ENCODE peak calls at places on chromosome 7, in nine cellular contexts. N is osteocyte, X is mesothelial cell of epicardium, H is neural crest cell, M is Peyer's patch, A is endothelial cell, I is epithelial cell of esophagus, K is cardiac fibroblast, J is ovary. F is an unnamed sample.

GRCh38 chr7:28517206-28517605 is 104.9 kb downstream of the CREB5 start:
- DNase-seq in H (no peak), K (no peak), M (no peak), J (no peak), N (no peak), I (no peak), X (no peak), A (no peak), F (no peak)

GRCh38 chr7:17027803-17028163 is 146.0 kb upstream of the AGR3 start:
- DNase-seq in A (no peak), J (no peak), I (peak; percentile 55), H (no peak), M (no peak), X (no peak), N (no peak), K (no peak), F (no peak)

GRCh38 chr7:154789404-154789803 is 213.5 kb downstream of the PAXIP1 start:
- DNase-seq in X (no peak), H (peak; percentile 23), N (no peak), I (no peak), M (no peak), K (no peak), J (no peak), A (peak; percentile 55), F (peak; percentile 79)

GRCh38 chr7:134684165-134684564 is 37.5 kb downstream of the BPGM start:
- DNase-seq in X (no peak), H (no peak), N (no peak), J (no peak), M (no peak), I (peak; percentile 48), A (no peak), K (peak; percentile 33), F (no peak)

GRCh38 chr7:80708007-80708594 is 69.7 kb downstream of the CD36 start:
- DNase-seq in H (no peak), K (no peak), N (no peak), A (no peak), J (no peak), I (no peak), X (no peak), M (no peak), F (no peak)

GRCh38 chr7:120033114-120033513 is 239.9 kb upstream of the KCND2 start:
- DNase-seq in I (no peak), M (no peak), J (no peak), H (no peak), N (no peak), K (peak; percentile 39), X (no peak), A (no peak), F (no peak)

GRCh38 chr7:28078036-28078901 is 102.3 kb downstream of the JAZF1 start:
- DNase-seq in A (peak; percentile 41), K (peak; percentile 64), J (peak; percentile 66), X (peak; percentile 55), I (peak; percentile 51), H (peak; percentile 42), M (no peak), N (no peak), F (peak; percentile 63)

GRCh38 chr7:115707236-115707635 is 323.3 kb downstream of the TFEC start:
- DNase-seq in M (no peak), N (no peak), H (no peak), A (peak; percentile 23), I (peak; percentile 41), K (peak; percentile 5), X (no peak), J (no peak), F (no peak)

GRCh38 chr7:132876576-132876975 is 205.3 kb downstream of the CHCHD3 start:
- DNase-seq in J (no peak), K (no peak), X (no peak), N (no peak), H (no peak), I (no peak), A (no peak), M (no peak), F (no peak)

GRCh38 chr7:150963707-150964559 is 14.2 kb downstream of the KCNH2 start:
- DNase-seq in J (no peak), K (no peak), I (no peak), X (no peak), H (no peak), N (no peak), A (no peak), M (no peak), F (no peak)

GRCh38 chr7:150962743-150963399 is 15.2 kb downstream of the KCNH2 start:
- DNase-seq in J (peak; percentile 70), M (peak; percentile 75), K (peak; percentile 29), I (peak; percentile 47), N (no peak), A (peak; percentile 69), H (peak; percentile 62), X (peak; percentile 71), F (peak; percentile 81)

GRCh38 chr7:150966002-150966401 is 12.1 kb downstream of the KCNH2 start:
- DNase-seq in I (no peak), N (no peak), A (peak; percentile 57), X (no peak), J (no peak), H (no peak), M (no peak), K (no peak), F (no peak)

GRCh38 chr7:150965273-150965830 is 12.8 kb downstream of the KCNH2 start:
- DNase-seq in H (no peak), I (no peak), K (no peak), A (no peak), M (no peak), X (no peak), J (no peak), N (no peak), F (no peak)

DNA sequence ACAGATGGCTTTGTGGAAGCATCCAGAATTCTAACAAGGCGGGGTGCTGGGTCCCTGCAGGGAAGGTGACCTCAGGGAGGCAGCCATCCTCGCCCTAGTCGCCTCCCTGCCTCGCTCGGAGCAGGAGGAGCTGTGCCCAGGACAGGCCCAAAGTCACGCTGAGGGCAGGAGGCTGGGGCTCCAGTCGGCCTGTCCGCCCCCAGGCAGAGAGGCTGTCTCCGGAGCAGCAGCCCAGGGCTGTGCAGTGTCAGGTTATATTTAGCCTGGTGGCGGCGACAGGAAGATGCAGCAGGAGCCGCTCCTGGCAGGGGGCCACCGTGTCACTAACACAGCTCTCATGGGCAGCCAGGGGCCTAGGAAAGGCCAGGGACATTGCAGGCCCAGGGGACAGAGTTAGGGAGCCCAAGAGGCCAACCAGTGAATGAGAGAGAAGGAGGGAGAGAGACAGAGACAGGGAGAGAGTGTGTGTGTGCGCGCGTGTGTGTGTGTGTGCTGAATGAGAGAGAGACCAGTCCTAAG is 13.5 kb downstream of the KCNH2 start:
- DNase-seq in N (no peak), J (no peak), I (no peak), K (no peak), M (no peak), H (no peak), X (no peak), A (no peak), F (no peak)
- TF ChIP-seq CTCF in N (no peak), J (no peak), I (no peak), K (no peak), M (no peak), H (no peak), X (no peak), A (peak; percentile 21), F (no peak)

DNA sequence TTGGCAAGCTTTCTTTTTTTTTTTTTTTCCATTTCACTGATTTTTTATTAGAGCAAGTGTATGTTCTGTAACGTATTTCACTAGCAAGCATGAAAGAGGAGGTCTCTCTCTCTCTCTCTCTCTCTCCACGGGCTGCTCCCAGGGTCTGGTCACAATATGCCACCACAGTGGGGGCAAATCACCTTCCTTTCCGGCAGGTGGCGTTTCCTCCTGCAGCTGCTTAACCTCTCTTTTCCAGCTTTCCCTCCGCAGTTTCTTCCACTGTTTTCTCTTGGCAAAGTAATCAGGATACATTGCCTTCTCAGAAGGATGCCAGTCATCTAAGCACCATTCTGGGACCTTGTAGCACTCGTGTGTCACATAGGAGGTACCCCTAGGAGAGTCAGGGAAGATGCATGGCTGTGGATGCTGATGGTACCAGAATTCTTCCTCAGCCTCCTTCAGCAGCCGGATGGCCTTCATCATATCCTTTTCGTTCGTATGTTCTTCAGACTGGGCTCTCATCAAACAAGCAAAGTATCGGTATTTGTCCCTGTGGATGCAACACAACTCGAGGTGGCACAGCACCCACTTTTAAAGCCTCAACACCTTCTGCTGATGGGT is 197.3 kb upstream of the PODXL start:
- DNase-seq in N (no peak), A (peak; percentile 32), M (no peak), I (peak; percentile 12), J (no peak), K (peak; percentile 2), X (no peak), H (no peak), F (no peak)
- TF ChIP-seq CTCF in N (peak; percentile 34), A (peak; percentile 48), M (no peak), I (peak; percentile 39), J (no peak), K (peak; percentile 28), X (no peak), H (peak; percentile 60), F (no peak)

DNA sequence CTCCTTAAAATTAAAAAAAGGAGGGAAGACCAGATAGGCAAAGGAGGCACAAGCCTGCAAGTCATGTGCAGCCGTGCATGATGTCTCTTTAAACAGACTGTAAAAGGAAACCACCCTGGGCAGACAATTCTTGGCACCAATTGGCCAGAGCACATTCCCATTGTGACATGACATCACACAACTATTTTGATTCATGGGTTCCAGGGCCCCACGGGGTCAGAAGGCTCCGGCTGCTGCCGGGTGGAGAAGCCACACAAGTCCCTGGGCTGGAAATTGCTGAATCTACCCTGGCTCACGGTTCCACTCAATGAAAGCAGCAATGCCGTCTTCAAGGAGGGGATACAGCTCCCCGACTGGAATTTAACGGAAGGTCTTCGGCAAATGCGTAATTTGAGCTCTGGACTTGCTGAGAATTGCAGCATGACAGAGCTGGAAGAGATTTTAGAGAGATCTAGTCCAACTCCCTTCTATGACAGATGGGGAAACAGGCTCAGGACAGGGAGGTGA is 140.5 kb downstream of the PRKAG2 start:
- DNase-seq in M (no peak), J (peak; percentile 73), N (peak; percentile 90), X (no peak), I (peak; percentile 66), H (peak; percentile 47), A (peak; percentile 28), K (peak; percentile 95), F (no peak)
- TF ChIP-seq CTCF in M (no peak), J (peak; percentile 8), N (no peak), X (no peak), I (peak; percentile 43), H (no peak), A (no peak), K (peak; percentile 19), F (no peak)

GRCh38 chr7:43450894-43451293 is 132.0 kb upstream of the STK17A start:
- DNase-seq in H (no peak), I (no peak), A (no peak), M (no peak), K (no peak), N (no peak), J (no peak), X (no peak), F (no peak)

GRCh38 chr7:43458746-43459337 is 124.1 kb upstream of the STK17A start:
- DNase-seq in X (no peak), A (no peak), J (no peak), N (no peak), I (no peak), M (no peak), K (no peak), H (no peak), F (no peak)

GRCh38 chr7:43456200-43456599 is 126.7 kb upstream of the STK17A start:
- DNase-seq in K (no peak), I (no peak), J (no peak), N (no peak), M (no peak), X (no peak), A (no peak), H (no peak), F (no peak)

GRCh38 chr7:43458330-43458729 is 124.6 kb upstream of the STK17A start:
- DNase-seq in K (no peak), N (no peak), X (no peak), M (no peak), H (no peak), A (no peak), J (no peak), I (no peak), F (no peak)

GRCh38 chr7:43454936-43455518 is 127.9 kb upstream of the STK17A start:
- DNase-seq in N (no peak), M (no peak), K (peak; percentile 62), I (peak; percentile 69), X (no peak), H (no peak), A (no peak), J (no peak), F (no peak)
- TF ChIP-seq CTCF in N (peak; percentile 68), M (peak; percentile 42), K (peak; percentile 44), I (peak; percentile 53), X (peak; percentile 63), H (peak; percentile 70), A (peak; percentile 71), J (no peak), F (peak; percentile 54)